ENCODE peak calls at places on chromosomes 7 and 10, in ten cellular contexts. H is endothelial cell, C is endothelial cell of umbilical vein, G is BJ, Y is uterus, J is pancreas, N is spleen, E is cardiac muscle cell, S is GM23338, V is WTC11. P is an unnamed sample.

GRCh38 chr10:93060887-93061593 is 442 bp downstream of the CYP26C1 start:
- DNase-seq in Y (no peak), N (no peak), E (no peak), G (no peak), H (no peak), J (no peak), V (no peak), C (no peak), S (peak), P (no peak)

GRCh38 chr7:22587322-22587721 is 87.3 kb upstream of the STEAP1B start:
- DNase-seq in G (no peak), C (peak), Y (no peak), S (no peak), N (no peak), H (no peak), E (peak), J (no peak), V (no peak), P (no peak)

GRCh38 chr7:102297487-102298218 is 11.0 kb downstream of the SH2B2 start:
- DNase-seq in E (no peak), Y (no peak), C (no peak), J (peak), N (no peak), V (no peak), G (no peak), S (no peak), H (no peak), P (no peak)

GRCh38 chr10:92691591-92692084 is 1.9 kb downstream of the HHEX start:
- DNase-seq in Y (peak), N (peak), V (peak), H (peak), C (peak), E (no peak), S (peak), J (peak), G (no peak), P (no peak)

GRCh38 chr10:27742926-27743735 is 2.5 kb downstream of the MKX start:
- DNase-seq in G (no peak), N (peak), V (peak), E (peak), H (peak), S (peak), C (peak), Y (peak), J (peak), P (peak)

GRCh38 chr10:60753817-60754216 is 24.5 kb upstream of the CDK1 start:
- DNase-seq in E (no peak), J (no peak), H (no peak), N (no peak), Y (no peak), G (no peak), C (no peak), V (no peak), S (no peak), P (no peak)

GRCh38 chr10:69738858-69739435 is 62.8 kb upstream of the COL13A1 start:
- DNase-seq in V (no peak), Y (no peak), N (no peak), G (no peak), H (no peak), E (no peak), C (no peak), S (no peak), J (no peak), P (no peak)

GRCh38 chr10:68153473-68154210 is 44.4 kb downstream of the MYPN start:
- DNase-seq in E (peak), S (peak), Y (no peak), V (no peak), J (no peak), H (no peak), G (peak), C (peak), N (no peak), P (peak)

DNA sequence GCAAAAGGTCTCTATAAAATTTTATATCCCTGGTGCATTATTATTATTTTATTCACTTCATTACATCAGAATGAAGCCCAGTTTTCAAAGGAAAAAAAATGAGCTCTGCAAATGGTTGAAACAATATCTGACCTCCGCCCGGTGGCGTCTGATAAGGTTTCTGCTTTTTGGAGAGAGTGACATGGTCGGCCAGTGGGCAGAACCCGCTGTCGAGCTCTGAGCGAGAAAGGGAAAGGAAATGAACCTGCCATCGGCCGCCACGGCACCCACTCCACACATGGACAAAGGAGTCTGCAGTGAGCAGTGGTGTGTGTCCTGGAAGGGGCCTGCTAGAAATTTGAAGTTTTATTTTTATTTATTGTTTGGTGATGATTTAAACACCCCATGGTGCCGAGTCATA is 149.2 kb upstream of the MKI67 start:
- DNase-seq in S (no peak), Y (no peak), J (no peak), N (no peak), V (no peak), C (no peak), H (no peak), E (no peak), G (no peak), P (no peak)
- TF ChIP-seq CTCF in S (no peak), Y (no peak), J (no peak), N (no peak), V (no peak), C (no peak), H (no peak), E (no peak), G (no peak), P (no peak)

GRCh38 chr10:73772280-73773151 is 9.3 kb upstream of the CHCHD1 start:
- DNase-seq in J (peak), C (peak), S (peak), Y (peak), G (no peak), V (peak), E (peak), H (peak), N (peak), P (peak)
- TF ChIP-seq CTCF in J (no peak), C (no peak), S (peak), Y (no peak), G (peak), V (no peak), E (peak), H (no peak), N (no peak), P (no peak)

DNA sequence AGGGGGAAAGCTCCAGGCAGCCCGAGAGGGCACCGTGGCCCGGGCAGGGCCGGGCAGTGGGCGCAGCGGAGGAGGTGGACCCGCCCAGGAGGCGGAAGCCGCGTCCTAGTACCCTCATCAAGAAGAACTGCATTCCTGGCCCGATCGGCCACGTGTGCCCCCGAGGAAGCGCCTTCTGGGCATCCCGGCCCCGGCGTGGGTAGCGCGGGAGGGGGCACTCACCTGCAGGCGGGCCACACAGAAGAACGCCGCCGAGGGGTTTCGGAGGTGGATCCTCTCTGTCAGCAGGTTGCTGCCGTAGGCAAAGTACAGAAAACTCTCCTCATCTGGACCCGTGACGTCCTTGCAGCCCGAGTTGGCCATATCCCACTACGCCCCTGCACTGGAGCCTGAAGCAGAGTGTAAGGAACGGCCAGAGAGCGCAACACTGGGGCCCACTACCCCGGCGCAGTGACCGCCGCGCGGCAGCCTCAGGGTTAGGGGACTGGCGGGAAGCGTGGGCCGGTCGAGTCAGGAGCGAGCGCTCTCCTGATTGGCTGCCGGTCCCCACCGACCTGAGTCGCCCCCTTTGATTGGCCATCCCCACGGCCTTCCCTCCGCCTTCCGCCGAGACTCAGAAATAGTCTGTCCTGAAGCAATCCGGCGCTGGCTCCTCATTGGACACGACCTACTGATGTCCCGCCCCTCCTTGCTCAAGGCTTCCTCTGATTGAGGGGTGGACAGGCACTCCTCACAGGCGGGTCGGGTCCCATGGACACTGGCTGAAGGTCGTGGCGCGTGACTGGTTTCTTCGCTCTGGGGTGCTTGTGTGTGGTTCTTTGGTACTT is at the start of gene GGCT:
- DNase-seq in N (peak), J (peak), G (peak), S (peak), H (peak), C (peak), Y (peak), E (peak), V (peak), P (peak)
- TF ChIP-seq CTCF in N (no peak), J (no peak), G (no peak), S (no peak), H (no peak), C (no peak), Y (no peak), E (no peak), V (no peak), P (no peak)

DNA sequence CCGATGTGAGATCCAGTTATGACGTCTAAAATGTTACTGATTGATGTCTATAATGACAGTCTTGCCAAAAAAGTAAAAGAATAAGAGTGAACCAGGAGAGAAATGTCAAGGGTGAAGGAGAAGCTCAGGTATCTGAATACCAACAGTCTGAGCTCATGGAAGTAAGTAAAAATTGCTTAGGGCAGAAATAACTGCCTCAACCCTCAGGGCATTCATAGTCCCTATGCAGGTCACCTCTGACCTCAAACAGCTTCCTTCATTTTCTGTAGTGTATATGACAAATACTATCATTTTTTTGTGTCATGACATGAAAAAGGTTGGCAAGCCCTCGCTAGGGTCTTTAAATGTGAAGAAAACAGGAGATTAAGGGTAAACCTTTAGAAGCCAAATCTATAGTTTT is 41.0 kb upstream of the MRPS16 start:
- DNase-seq in C (no peak), V (no peak), J (no peak), H (no peak), E (no peak), G (no peak), N (no peak), Y (no peak), S (no peak), P (no peak)
- TF ChIP-seq CTCF in C (no peak), V (no peak), J (no peak), H (no peak), E (no peak), G (no peak), N (no peak), Y (no peak), S (no peak), P (no peak)

DNA sequence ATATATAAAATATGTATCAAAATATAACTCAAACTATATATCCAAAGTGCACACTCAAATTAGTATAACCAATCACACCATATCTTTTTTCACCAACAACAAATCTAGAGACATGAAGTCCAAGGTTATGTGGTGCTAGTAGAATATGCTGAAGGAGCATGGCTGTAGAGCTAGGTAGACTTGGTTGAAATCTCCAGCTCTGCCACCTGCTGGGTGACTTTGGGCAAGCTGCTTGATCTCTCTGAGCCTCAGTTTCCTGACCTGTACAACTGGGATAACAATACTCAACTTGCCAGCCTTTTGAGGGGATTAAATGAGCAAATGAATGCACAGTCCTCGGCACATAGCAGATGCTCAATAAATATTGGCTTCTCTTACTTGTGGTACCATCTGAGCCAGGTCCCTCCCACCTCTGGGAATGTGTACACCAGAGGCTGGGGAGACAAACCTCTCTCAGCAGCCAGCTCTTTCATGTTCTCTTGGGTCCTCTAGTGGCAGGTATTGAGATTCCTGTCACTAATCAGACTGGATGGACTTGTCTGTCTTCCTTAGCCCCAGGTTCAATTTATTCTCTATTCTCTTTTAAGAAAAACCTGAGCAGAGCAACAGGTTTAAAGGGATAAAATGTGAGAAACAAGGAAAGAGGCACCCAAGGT is 94.3 kb upstream of the PDE1C start:
- DNase-seq in J (no peak), E (peak), V (peak), N (no peak), S (peak), G (no peak), Y (no peak), H (no peak), C (peak), P (peak)
- TF ChIP-seq CTCF in J (no peak), E (peak), V (peak), N (no peak), S (peak), G (peak), Y (no peak), H (peak), C (peak), P (peak)

DNA sequence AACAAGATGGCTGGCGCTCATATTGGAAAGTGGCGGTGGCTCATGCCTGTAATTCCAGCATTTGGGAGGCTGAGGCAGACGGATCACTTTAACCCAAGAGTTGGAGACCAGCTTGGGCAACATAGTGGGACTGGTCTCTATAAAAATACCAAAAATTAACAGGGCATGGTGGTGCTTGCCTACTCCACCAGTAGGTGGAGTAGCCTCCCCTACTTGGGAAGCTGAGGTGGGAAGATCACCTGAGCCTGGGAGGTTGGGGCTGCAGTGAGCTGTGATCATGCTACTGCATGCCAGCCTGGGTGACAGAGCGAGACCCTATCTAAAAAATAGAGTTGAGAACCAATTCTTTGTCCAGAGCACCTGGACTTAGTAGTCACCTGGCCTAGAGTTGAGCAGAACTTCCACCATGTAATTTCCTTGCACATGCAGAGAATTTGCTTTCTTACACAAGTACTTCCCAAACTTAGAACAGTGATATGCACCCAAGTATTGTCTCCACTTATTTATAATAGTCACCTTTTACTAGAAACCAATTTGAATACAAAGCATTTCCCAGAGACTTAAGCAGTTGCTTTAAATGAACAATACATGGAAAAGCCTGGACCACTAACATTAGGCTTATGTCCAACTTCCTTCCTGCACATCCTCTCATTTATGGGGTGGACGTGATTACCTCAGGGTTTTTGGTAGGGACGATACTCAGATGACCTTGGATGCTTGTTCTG is 15.9 kb downstream of the LAMB4 start:
- DNase-seq in J (no peak), G (no peak), V (peak), E (no peak), C (peak), Y (no peak), H (peak), S (peak), N (no peak), P (peak)
- TF ChIP-seq CTCF in J (no peak), G (peak), V (peak), E (peak), C (peak), Y (no peak), H (peak), S (peak), N (peak), P (peak)

GRCh38 chr10:132004052-132004451 is 22.3 kb upstream of the BNIP3 start:
- DNase-seq in E (no peak), N (no peak), S (no peak), H (no peak), V (no peak), C (no peak), J (no peak), G (no peak), Y (no peak), P (no peak)

GRCh38 chr10:132003286-132003924 is 21.7 kb upstream of the BNIP3 start:
- DNase-seq in N (no peak), Y (no peak), G (no peak), E (no peak), H (no peak), S (no peak), C (no peak), V (no peak), J (no peak), P (no peak)

GRCh38 chr10:132002004-132002403 is 20.3 kb upstream of the BNIP3 start:
- DNase-seq in N (no peak), S (no peak), V (no peak), J (peak), C (no peak), Y (no peak), H (no peak), G (no peak), E (no peak), P (no peak)

GRCh38 chr10:131998845-131999681 is 17.3 kb upstream of the BNIP3 start:
- DNase-seq in S (no peak), C (no peak), J (no peak), G (no peak), V (no peak), N (peak), H (no peak), Y (no peak), E (no peak), P (no peak)

DNA sequence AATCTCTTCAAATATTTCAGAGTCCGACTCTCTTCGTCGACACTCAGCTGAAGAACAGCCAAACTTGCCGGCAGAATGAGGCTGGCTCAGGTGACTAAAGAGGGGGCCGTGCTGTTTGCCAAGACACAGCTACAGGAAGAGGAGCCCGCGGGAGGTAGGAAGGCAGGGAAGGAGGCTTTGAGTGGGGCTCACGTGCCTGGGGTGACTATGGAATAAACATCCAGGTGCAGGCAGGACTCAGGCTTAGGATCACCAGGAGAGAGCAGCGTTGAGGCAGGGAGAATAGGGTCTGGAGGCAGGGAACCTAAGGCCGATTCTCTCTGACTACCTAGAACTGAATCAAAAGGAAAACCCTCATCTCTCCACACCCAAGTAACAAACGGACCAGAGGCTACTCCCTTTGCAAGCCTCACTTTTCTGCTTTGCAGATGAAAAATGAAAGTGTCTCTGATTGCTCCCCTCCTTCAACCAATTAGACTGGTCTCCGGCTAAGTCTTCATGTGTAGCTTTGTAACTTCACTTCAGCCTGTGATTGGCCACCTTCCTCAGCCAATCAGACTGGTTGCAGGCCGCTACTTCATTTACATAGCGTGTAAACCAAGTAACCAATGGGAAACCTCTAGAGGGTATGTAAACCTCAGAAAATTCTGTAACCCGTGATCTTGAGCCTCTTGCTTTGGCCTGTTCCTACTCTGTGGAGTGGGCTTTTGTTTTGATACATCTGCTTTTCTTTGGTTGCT is 19.7 kb upstream of the BNIP3 start:
- DNase-seq in J (no peak), N (no peak), V (peak), Y (no peak), S (peak), E (peak), C (no peak), G (no peak), H (no peak), P (peak)
- TF ChIP-seq CTCF in J (no peak), N (no peak), V (no peak), Y (no peak), S (peak), E (peak), C (no peak), G (no peak), H (no peak), P (no peak)

P was measured in Calu3.